ENCODE peak calls at places on chromosomes 5 and 9, in nine cellular contexts. K, U, R, O, G, S, Z, V and J are unnamed samples.

GRCh38 chr9:16100596-16101091 is 547.8 kb downstream of the CCDC171 start:
- DNase-seq in K (no peak), U (no peak), R (peak), O (no peak), G (peak), S (peak), Z (no peak), V (no peak), J (no peak)

GRCh38 chr5:78569441-78569840 is 79.1 kb downstream of the LHFPL2 start:
- DNase-seq in K (no peak), U (peak), R (peak), O (no peak), G (peak), S (no peak), Z (no peak), V (no peak), J (no peak)

GRCh38 chr9:107405511-107405910 is 84.1 kb downstream of the KLF4 start:
- DNase-seq in K (no peak), U (no peak), R (no peak), O (no peak), G (no peak), S (no peak), Z (no peak), V (no peak), J (no peak)

GRCh38 chr5:15791274-15791673 is 291.3 kb downstream of the FBXL7 start:
- DNase-seq in K (no peak), U (no peak), R (no peak), O (no peak), G (no peak), S (no peak), Z (no peak), V (no peak), J (no peak)

GRCh38 chr5:52359261-52359660 is 428.5 kb upstream of the ITGA1 start:
- DNase-seq in K (no peak), U (no peak), R (no peak), O (no peak), G (no peak), S (no peak), Z (no peak), V (no peak), J (no peak)

GRCh38 chr5:62731011-62731410 is 152.4 kb downstream of the LRRC70 start:
- DNase-seq in K (no peak), U (no peak), R (no peak), O (no peak), G (no peak), S (no peak), Z (no peak), V (peak), J (no peak)

GRCh38 chr5:14187660-14188059 is 44.5 kb downstream of the TRIO start:
- DNase-seq in K (no peak), U (no peak), R (no peak), O (no peak), G (no peak), S (no peak), Z (no peak), V (no peak), J (no peak)

GRCh38 chr5:169656125-169656990 is 19.3 kb downstream of the DOCK2 start:
- DNase-seq in K (no peak), U (no peak), R (no peak), O (no peak), G (peak), S (no peak), Z (no peak), V (no peak), J (no peak)

GRCh38 chr5:9062873-9063272 is 483.0 kb downstream of the SEMA5A start:
- DNase-seq in K (no peak), U (no peak), R (no peak), O (no peak), G (no peak), S (no peak), Z (no peak), V (no peak), J (no peak)

GRCh38 chr5:89179761-89180160 is 296.8 kb upstream of the MEF2C start:
- DNase-seq in K (no peak), U (no peak), R (no peak), O (no peak), G (no peak), S (no peak), Z (no peak), V (no peak), J (no peak)